ENCODE peak calls at places on chromosomes 6 and 20, in six cellular contexts. One of them, this sample, is unnamed.

GRCh38 chr20:32559753-32560380 is 25.3 kb downstream of the NOL4L start:
- DNase-seq in cardiac muscle cell: no peak
- DNase-seq in adrenal gland: no peak
- DNase-seq in lower leg skin: no peak
- DNase-seq in endothelial cell of umbilical vein: no peak
- DNase-seq in neural progenitor cell: peak; percentile 18
- DNase-seq in this sample: peak; percentile 76

GRCh38 chr6:161369339-161369738 is 95.5 kb upstream of the AGPAT4 start:
- DNase-seq in adrenal gland: peak; percentile 19
- DNase-seq in endothelial cell of umbilical vein: no peak
- DNase-seq in lower leg skin: no peak
- DNase-seq in cardiac muscle cell: peak; percentile 93
- DNase-seq in neural progenitor cell: no peak
- DNase-seq in this sample: no peak

GRCh38 chr6:20569000-20569610 is 34.8 kb downstream of the CDKAL1 start:
- DNase-seq in adrenal gland: no peak
- DNase-seq in neural progenitor cell: no peak
- DNase-seq in endothelial cell of umbilical vein: no peak
- DNase-seq in cardiac muscle cell: no peak
- DNase-seq in lower leg skin: no peak
- DNase-seq in this sample: no peak

GRCh38 chr20:18314786-18315406 is 26.6 kb downstream of the ZNF133 start:
- DNase-seq in endothelial cell of umbilical vein: no peak
- DNase-seq in adrenal gland: no peak
- DNase-seq in lower leg skin: no peak
- DNase-seq in neural progenitor cell: no peak
- DNase-seq in cardiac muscle cell: peak; percentile 3
- DNase-seq in this sample: no peak

GRCh38 chr20:62952373-62953166 is at the start of gene SLC17A9:
- DNase-seq in adrenal gland: peak; percentile 50
- DNase-seq in neural progenitor cell: peak; percentile 79
- DNase-seq in cardiac muscle cell: peak; percentile 38
- DNase-seq in endothelial cell of umbilical vein: peak; percentile 68
- DNase-seq in lower leg skin: peak; percentile 91
- DNase-seq in this sample: no peak

GRCh38 chr6:52389626-52390360 is 27.8 kb downstream of the PAQR8 start:
- DNase-seq in adrenal gland: peak; percentile 62
- DNase-seq in neural progenitor cell: no peak
- DNase-seq in lower leg skin: no peak
- DNase-seq in cardiac muscle cell: peak; percentile 43
- DNase-seq in endothelial cell of umbilical vein: peak; percentile 73
- DNase-seq in this sample: no peak

GRCh38 chr6:27163858-27164257 is 83.6 kb upstream of the PRSS16 start:
- DNase-seq in adrenal gland: no peak
- DNase-seq in cardiac muscle cell: no peak
- DNase-seq in neural progenitor cell: no peak
- DNase-seq in endothelial cell of umbilical vein: no peak
- DNase-seq in lower leg skin: no peak
- DNase-seq in this sample: no peak

GRCh38 chr6:87944541-87944954 is 103.1 kb upstream of the SPACA1 start:
- DNase-seq in neural progenitor cell: peak; percentile 49
- DNase-seq in endothelial cell of umbilical vein: no peak
- DNase-seq in cardiac muscle cell: peak; percentile 38
- DNase-seq in adrenal gland: peak; percentile 33
- DNase-seq in lower leg skin: no peak
- DNase-seq in this sample: peak; percentile 74

GRCh38 chr6:74764486-74764885 is 441.4 kb downstream of the COL12A1 start:
- DNase-seq in endothelial cell of umbilical vein: no peak
- DNase-seq in cardiac muscle cell: no peak
- DNase-seq in adrenal gland: no peak
- DNase-seq in neural progenitor cell: no peak
- DNase-seq in lower leg skin: no peak
- DNase-seq in this sample: no peak

GRCh38 chr6:15264902-15265761 is 19.3 kb downstream of the JARID2 start:
- DNase-seq in cardiac muscle cell: peak; percentile 55
- DNase-seq in endothelial cell of umbilical vein: no peak
- DNase-seq in adrenal gland: peak; percentile 49
- DNase-seq in lower leg skin: no peak
- DNase-seq in neural progenitor cell: peak; percentile 77
- DNase-seq in this sample: peak; percentile 84

GRCh38 chr6:15266423-15266996 is 20.6 kb downstream of the JARID2 start:
- DNase-seq in cardiac muscle cell: peak; percentile 40
- DNase-seq in lower leg skin: no peak
- DNase-seq in endothelial cell of umbilical vein: peak; percentile 53
- DNase-seq in neural progenitor cell: no peak
- DNase-seq in adrenal gland: no peak
- DNase-seq in this sample: no peak

GRCh38 chr6:15265787-15266186 is 19.9 kb downstream of the JARID2 start:
- DNase-seq in cardiac muscle cell: no peak
- DNase-seq in lower leg skin: no peak
- DNase-seq in endothelial cell of umbilical vein: peak; percentile 29
- DNase-seq in neural progenitor cell: no peak
- DNase-seq in adrenal gland: peak; percentile 48
- DNase-seq in this sample: no peak

GRCh38 chr6:15263780-15264374 is 18.0 kb downstream of the JARID2 start:
- DNase-seq in endothelial cell of umbilical vein: no peak
- DNase-seq in neural progenitor cell: no peak
- DNase-seq in adrenal gland: no peak
- DNase-seq in lower leg skin: no peak
- DNase-seq in cardiac muscle cell: no peak
- DNase-seq in this sample: no peak

DNA sequence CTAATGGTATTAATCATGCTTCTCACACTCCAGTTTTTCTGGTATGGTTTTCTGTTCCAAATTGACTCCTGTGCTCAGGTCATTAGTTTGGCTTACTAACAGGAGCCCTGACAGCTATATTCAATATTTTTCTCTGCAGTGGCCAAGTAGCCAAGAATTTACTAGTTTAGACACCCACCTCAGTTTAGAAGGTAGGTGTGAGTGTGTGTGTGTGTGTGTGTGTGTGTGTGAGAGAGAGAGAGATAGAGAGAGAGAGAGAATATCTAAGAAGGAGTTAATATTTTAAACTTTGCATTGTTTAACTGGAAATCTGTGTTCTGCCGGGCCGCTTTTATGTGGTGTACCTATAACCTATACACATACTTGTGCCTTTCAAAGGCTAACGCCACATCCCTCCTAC is 18.5 kb downstream of the JARID2 start:
- DNase-seq in adrenal gland: no peak
- DNase-seq in endothelial cell of umbilical vein: no peak
- DNase-seq in neural progenitor cell: no peak
- DNase-seq in cardiac muscle cell: no peak
- DNase-seq in lower leg skin: no peak
- DNase-seq in this sample: no peak
- H3K4me3 ChIP-seq in adrenal gland: no peak overlapping the region
- H3K4me3 ChIP-seq in endothelial cell of umbilical vein: no peak overlapping the region
- H3K4me3 ChIP-seq in neural progenitor cell: peak overlapping the region; percentile 23
- H3K4me3 ChIP-seq in cardiac muscle cell: no peak overlapping the region
- H3K4me3 ChIP-seq in lower leg skin: no peak overlapping the region
- H3K4me3 ChIP-seq in this sample: no peak overlapping the region

DNA sequence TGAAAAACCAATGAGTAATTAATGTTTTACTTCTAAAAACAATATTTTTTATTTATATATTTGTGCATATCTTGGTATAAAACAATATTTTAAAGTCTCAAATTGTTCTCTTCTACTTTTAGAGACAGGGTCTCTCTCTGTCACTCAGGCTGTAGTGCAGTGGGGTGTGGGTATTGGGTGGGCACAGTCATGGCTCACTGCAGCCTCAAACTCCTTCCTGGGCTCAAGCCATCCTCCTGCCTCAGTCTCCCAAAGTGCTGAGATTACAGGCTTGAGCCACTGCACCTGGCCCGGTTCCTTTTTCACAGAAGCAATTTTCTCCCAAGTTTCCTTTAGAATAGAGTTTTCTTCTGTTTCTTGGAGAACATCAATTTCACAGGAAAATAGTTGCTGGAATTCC is 102.8 kb downstream of the TMEM242 start:
- DNase-seq in cardiac muscle cell: no peak
- DNase-seq in adrenal gland: no peak
- DNase-seq in neural progenitor cell: no peak
- DNase-seq in lower leg skin: peak; percentile 66
- DNase-seq in endothelial cell of umbilical vein: no peak
- DNase-seq in this sample: no peak
- H3K4me3 ChIP-seq in cardiac muscle cell: no peak overlapping the region
- H3K4me3 ChIP-seq in adrenal gland: no peak overlapping the region
- H3K4me3 ChIP-seq in neural progenitor cell: no peak overlapping the region
- H3K4me3 ChIP-seq in lower leg skin: no peak overlapping the region
- H3K4me3 ChIP-seq in endothelial cell of umbilical vein: peak overlapping the region; percentile 34
- H3K4me3 ChIP-seq in this sample: no peak overlapping the region

DNA sequence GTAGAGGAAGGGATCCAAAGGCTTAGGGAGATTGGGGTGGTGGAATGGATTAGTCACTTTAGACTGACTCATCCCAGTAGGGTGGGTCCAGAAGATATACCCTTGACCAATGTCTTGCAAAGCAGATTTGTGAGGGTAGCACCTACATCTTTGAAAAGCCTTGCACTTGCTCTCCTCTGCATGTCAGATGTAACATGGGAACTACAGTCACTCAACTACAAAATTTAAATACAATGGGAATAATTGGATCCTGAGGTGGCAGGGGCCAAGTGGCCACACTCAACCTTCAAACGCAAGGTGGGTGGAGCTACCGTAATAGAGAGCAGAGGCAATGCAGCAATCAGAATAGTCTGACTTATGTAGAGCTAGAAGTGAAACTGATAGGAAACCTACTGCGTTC is 71.2 kb downstream of the ME1 start:
- DNase-seq in cardiac muscle cell: no peak
- DNase-seq in adrenal gland: no peak
- DNase-seq in endothelial cell of umbilical vein: no peak
- DNase-seq in lower leg skin: no peak
- DNase-seq in neural progenitor cell: no peak
- DNase-seq in this sample: no peak
- H3K4me3 ChIP-seq in cardiac muscle cell: no peak overlapping the region
- H3K4me3 ChIP-seq in adrenal gland: no peak overlapping the region
- H3K4me3 ChIP-seq in endothelial cell of umbilical vein: no peak overlapping the region
- H3K4me3 ChIP-seq in lower leg skin: no peak overlapping the region
- H3K4me3 ChIP-seq in neural progenitor cell: no peak overlapping the region
- H3K4me3 ChIP-seq in this sample: no peak overlapping the region

GRCh38 chr6:43767553-43768505 is 2.2 kb upstream of the VEGFA start:
- DNase-seq in cardiac muscle cell: no peak
- DNase-seq in adrenal gland: no peak
- DNase-seq in lower leg skin: no peak
- DNase-seq in neural progenitor cell: no peak
- DNase-seq in endothelial cell of umbilical vein: no peak
- DNase-seq in this sample: no peak

GRCh38 chr6:43766964-43767461 is 3.0 kb upstream of the VEGFA start:
- DNase-seq in lower leg skin: no peak
- DNase-seq in adrenal gland: no peak
- DNase-seq in cardiac muscle cell: no peak
- DNase-seq in endothelial cell of umbilical vein: no peak
- DNase-seq in neural progenitor cell: no peak
- DNase-seq in this sample: no peak

GRCh38 chr6:43769526-43770416 is at the start of gene VEGFA:
- DNase-seq in neural progenitor cell: peak; percentile 95
- DNase-seq in adrenal gland: peak; percentile 94
- DNase-seq in cardiac muscle cell: peak; percentile 95
- DNase-seq in lower leg skin: peak; percentile 98
- DNase-seq in endothelial cell of umbilical vein: peak; percentile 86
- DNase-seq in this sample: peak; percentile 86

GRCh38 chr6:43768983-43769525 is 957 bp upstream of the VEGFA start:
- DNase-seq in lower leg skin: no peak
- DNase-seq in cardiac muscle cell: peak; percentile 97
- DNase-seq in endothelial cell of umbilical vein: no peak
- DNase-seq in adrenal gland: peak; percentile 66
- DNase-seq in neural progenitor cell: peak; percentile 29
- DNase-seq in this sample: peak; percentile 38

GRCh38 chr6:43768506-43768860 is 1.5 kb upstream of the VEGFA start:
- DNase-seq in endothelial cell of umbilical vein: no peak
- DNase-seq in neural progenitor cell: no peak
- DNase-seq in lower leg skin: no peak
- DNase-seq in adrenal gland: no peak
- DNase-seq in cardiac muscle cell: no peak
- DNase-seq in this sample: no peak
- H3K4me3 ChIP-seq in endothelial cell of umbilical vein: no peak overlapping the region
- H3K4me3 ChIP-seq in neural progenitor cell: no peak overlapping the region
- H3K4me3 ChIP-seq in lower leg skin: no peak overlapping the region
- H3K4me3 ChIP-seq in adrenal gland: no peak overlapping the region
- H3K4me3 ChIP-seq in cardiac muscle cell: no peak overlapping the region
- H3K4me3 ChIP-seq in this sample: no peak overlapping the region

DNA sequence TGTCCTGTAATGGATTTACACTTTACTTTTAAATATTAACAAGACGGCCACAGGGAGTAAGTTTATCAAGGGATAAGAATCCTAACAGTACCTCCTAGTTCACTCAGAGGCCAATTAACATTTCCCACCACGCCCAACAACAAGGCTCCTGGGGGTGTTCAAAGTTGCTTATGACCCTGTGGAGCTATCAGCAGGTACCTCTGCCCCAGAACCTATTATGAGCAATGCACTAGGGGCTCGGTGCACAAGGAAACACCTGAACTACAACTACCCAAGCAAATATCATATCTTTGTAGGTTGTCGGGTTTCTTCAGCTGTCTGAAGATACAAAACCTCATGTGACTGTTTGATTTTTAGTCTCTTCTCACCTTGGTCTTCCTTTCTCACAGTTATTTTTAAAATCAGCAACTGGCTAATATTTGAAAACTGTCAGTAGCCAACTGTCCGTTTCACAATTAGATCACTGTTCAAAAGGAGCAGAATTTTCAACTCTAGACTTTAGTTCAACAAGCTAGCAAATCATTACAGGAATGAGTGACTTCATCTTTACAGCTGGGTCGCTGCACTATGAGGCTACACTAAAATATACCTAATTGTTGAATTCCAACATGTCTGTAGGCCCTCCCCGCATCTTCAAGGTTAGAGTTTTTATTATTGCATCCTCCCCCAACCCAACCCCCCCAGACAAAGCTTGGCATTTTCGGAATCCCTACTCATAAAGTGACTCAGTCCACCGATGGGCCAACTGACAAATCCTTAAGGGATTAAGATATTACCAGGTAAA is 38.1 kb downstream of the B4GALT5 start:
- DNase-seq in neural progenitor cell: no peak
- DNase-seq in lower leg skin: no peak
- DNase-seq in cardiac muscle cell: no peak
- DNase-seq in adrenal gland: no peak
- DNase-seq in endothelial cell of umbilical vein: no peak
- DNase-seq in this sample: no peak
- H3K4me3 ChIP-seq in neural progenitor cell: no peak overlapping the region
- H3K4me3 ChIP-seq in lower leg skin: no peak overlapping the region
- H3K4me3 ChIP-seq in cardiac muscle cell: no peak overlapping the region
- H3K4me3 ChIP-seq in adrenal gland: no peak overlapping the region
- H3K4me3 ChIP-seq in endothelial cell of umbilical vein: no peak overlapping the region
- H3K4me3 ChIP-seq in this sample: no peak overlapping the region

This sample was measured in SJCRH30.